ENCODE peak calls at places on chromosomes 6 and 20, in four cellular contexts. A is left ventricle myocardium inferior, P is endothelial cell of umbilical vein, H is tibial artery. I is an unnamed sample. For H3K9me3, the result is how much of the 10 kb centered on the place peaks cover.

GRCh38 chr6:139877828-139878405 is 503.5 kb upstream of the CITED2 start:
- DNase-seq in A (no peak), P (no peak), H (no peak), I (peak)

GRCh38 chr6:87419266-87419665 is 11.5 kb downstream of the CFAP206 start:
- DNase-seq in A (no peak), P (no peak), H (no peak), I (no peak)

GRCh38 chr20:33552519-33552918 is 62.6 kb downstream of the CBFA2T2 start:
- DNase-seq in A (no peak), P (no peak), H (no peak), I (no peak)

GRCh38 chr20:38073307-38074010 is 39.9 kb downstream of the RPRD1B start:
- DNase-seq in A (peak), P (peak), H (peak), I (peak)

GRCh38 chr6:16318538-16318937 is 80.2 kb downstream of the GMPR start:
- DNase-seq in A (no peak), P (no peak), H (peak), I (no peak)

GRCh38 chr6:74932214-74932923 is 273.5 kb downstream of the COL12A1 start:
- DNase-seq in A (no peak), P (no peak), H (no peak), I (no peak)

GRCh38 chr6:140281236-140281635 is 906.8 kb upstream of the CITED2 start:
- DNase-seq in A (no peak), P (no peak), H (no peak), I (no peak)

GRCh38 chr6:32195902-32196681 is 3.6 kb upstream of the GPSM3 start:
- DNase-seq in A (peak), P (peak), H (peak), I (peak)

GRCh38 chr20:25281541-25281991 is 33.7 kb downstream of the PYGB start:
- DNase-seq in A (peak), P (no peak), H (peak), I (peak)

GRCh38 chr20:25017257-25017803 is 24.8 kb upstream of the APMAP start:
- DNase-seq in A (no peak), P (no peak), H (peak), I (peak)

GRCh38 chr20:59055302-59055701 is 12.7 kb upstream of the PRELID3B start:
- DNase-seq in A (no peak), P (peak), H (no peak), I (no peak)
- TF ChIP-seq CTCF in A (peak), P (peak), H (peak), I (no peak)

GRCh38 chr6:148598690-148599089 is 148.1 kb upstream of the UST start:
- DNase-seq in A (no peak), P (no peak), H (no peak), I (no peak)
- H3K9me3 ChIP-seq in A (under half), P (under half), H (under half), I (under half)

GRCh38 chr20:19760371-19760721 is 2.3 kb downstream of the RIN2 start:
- DNase-seq in A (no peak), P (no peak), H (no peak), I (no peak)

GRCh38 chr20:19758888-19759331 is 852 bp downstream of the RIN2 start:
- DNase-seq in A (peak), P (peak), H (peak), I (peak)

GRCh38 chr20:19757973-19758887 is at the start of gene RIN2:
- DNase-seq in A (peak), P (peak), H (peak), I (peak)

GRCh38 chr20:19756756-19757486 is 1.1 kb upstream of the RIN2 start:
- DNase-seq in A (no peak), P (no peak), H (no peak), I (peak)

DNA sequence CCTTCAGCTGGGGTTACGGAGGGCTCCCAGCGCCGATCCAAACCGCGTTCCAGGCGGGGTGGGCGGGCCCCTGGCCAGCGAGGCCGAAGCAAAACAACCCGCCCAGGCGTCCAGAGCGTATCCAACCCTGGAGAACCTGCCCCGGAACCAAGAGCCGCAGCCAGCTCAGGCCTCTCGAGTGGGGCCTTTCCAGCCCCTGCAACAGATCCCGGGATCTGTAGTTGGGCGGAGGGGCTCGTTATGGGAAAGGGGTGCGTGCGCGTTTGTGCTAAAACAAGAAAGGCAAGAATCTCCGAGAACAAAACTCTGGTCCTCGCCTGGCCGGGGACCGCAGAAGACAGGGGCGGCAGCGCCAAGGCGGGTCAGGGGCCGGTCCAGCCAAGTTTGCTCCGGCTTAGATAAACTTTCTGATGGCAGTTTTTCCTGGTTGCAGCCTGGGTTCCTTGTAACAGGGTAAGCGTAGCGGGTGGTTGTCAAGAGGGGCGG is 528 bp upstream of the RIN2 start:
- DNase-seq in A (peak), P (peak), H (peak), I (peak)
- H3K27ac ChIP-seq in A (peak), P (peak), H (peak), I (peak)

GRCh38 chr20:51318058-51318960 is 224.2 kb downstream of the NFATC2 start:
- DNase-seq in A (peak), P (peak), H (no peak), I (peak)
- TF ChIP-seq CTCF in A (peak), P (peak), H (peak), I (peak)

DNA sequence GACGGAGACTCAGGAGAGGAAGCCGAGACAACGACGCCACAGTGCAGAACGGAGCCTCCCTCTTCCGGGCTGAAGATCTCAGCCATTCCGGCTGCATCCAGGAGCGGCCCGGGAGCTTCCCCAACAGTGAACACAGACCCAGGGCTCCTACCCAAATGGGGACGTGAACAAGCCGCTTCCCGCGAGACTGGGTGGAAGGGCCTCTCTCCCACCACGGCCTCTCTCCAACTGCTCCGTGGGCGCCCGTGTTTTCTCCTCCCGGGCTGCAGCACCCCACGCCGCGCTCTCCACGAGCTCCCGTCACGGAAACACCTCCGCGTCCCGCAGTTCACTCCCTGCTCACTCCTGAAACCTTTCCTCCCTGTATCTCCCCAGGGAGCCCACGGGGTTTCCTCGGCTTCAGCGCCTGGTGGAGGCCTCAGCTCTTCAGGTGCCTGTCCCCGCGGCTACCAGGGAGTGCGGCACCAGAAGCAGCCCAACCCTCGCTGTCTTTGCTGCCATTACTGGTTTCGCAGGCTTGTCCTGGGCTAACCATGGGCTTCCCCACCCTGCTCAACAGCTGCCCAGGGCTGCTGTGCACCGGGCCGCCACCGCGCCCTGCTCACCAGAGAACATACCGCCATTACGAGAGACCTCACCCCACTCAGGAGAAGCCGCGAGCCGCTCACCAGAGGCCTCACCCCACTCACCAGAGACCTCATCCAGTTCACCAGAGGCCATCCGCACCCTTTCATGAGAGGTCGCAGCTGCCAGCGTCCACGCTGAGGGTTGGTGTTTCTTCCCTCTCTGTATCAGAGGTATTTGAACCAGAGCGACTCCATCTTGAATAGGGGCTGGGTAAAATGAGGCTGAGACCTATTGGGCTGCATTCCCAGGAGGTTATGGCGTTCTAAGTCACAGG is 922.8 kb downstream of the QKI start:
- DNase-seq in A (no peak), P (no peak), H (no peak), I (no peak)
- H3K9me3 ChIP-seq in A (under half), P (under half), H (under half), I (under half)

GRCh38 chr6:10759312-10759839 is 11.8 kb downstream of the TMEM14B start:
- DNase-seq in A (no peak), P (peak), H (no peak), I (no peak)
- H3K27ac ChIP-seq in A (peak), P (peak), H (no peak), I (no peak)

DNA sequence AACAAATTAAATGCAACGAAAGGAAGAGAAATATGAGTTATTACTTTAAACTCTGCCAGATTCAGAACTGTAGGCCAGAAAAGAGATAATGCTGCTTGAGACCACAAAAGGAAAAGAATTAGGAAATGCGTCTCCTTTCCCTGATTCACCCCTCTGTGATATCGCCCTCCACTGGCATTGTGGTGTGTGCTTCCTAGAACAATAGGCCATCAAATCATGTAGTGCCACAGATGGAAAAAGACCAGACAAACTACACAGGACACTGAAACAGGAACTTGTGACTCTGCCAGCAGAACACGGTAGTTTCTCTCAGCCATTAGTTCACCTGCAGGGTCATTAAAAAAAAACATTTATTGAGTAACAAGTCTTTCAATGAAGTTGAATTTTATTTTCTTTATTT is 14.8 kb upstream of the LAMA4 start:
- DNase-seq in A (no peak), P (peak), H (peak), I (no peak)
- TF ChIP-seq CTCF in A (peak), P (peak), H (peak), I (no peak)

GRCh38 chr20:39630215-39630614 is 668.1 kb downstream of the DHX35 start:
- DNase-seq in A (no peak), P (no peak), H (no peak), I (peak)
- H3K9me3 ChIP-seq in A (under half), P (under half), H (under half), I (under half)

GRCh38 chr6:112149719-112150263 is 62.4 kb downstream of the FAM229B start:
- DNase-seq in A (no peak), P (no peak), H (no peak), I (peak)
- H3K27ac ChIP-seq in A (peak), P (no peak), H (no peak), I (no peak)

GRCh38 chr6:119116712-119117281 is 38.3 kb upstream of the FAM184A start:
- DNase-seq in A (no peak), P (peak), H (no peak), I (no peak)
- TF ChIP-seq CTCF in A (peak), P (peak), H (no peak), I (no peak)